ENCODE peak calls at places on chromosomes 3 and 15, in seven cellular contexts. C is NCI-H2029 treated with DMSO at 0.1 percent for 48 hours; U is endothelial cell; W is stimulated activated CD4-positive, alpha-beta T cell treated with anti-CD3 and anti-CD28 coated beads, Interleukin-15, amount 100 ng/mL, for 24 hours; E is neural crest cell; K is kidney; D is skeletal muscle cell. H is an unnamed sample.

GRCh38 chr3:21754839-21755238 is 3.8 kb upstream of the ZNF385D start:
- DNase-seq in E (no peak), W (no peak), D (no peak), U (no peak), K (no peak), C (no peak), H (no peak)

GRCh38 chr15:55434989-55435825 is 26.9 kb downstream of the PIERCE2 start:
- DNase-seq in K (no peak), C (no peak), W (no peak), E (no peak), D (peak), U (peak), H (no peak)

GRCh38 chr3:99702953-99703352 is 64.6 kb downstream of the COL8A1 start:
- DNase-seq in E (no peak), W (no peak), D (no peak), C (no peak), U (no peak), K (no peak), H (no peak)

GRCh38 chr3:166837535-166837934 is 542.6 kb downstream of the ZBBX start:
- DNase-seq in K (no peak), E (peak), C (peak), U (peak), W (no peak), D (no peak), H (peak)

GRCh38 chr3:143002083-143002712 is 828 bp downstream of the U2SURP start:
- DNase-seq in E (no peak), W (peak), C (peak), K (no peak), U (no peak), D (no peak), H (no peak)

GRCh38 chr3:119018690-119019463 is 15.8 kb downstream of the IGSF11 start:
- DNase-seq in D (no peak), W (no peak), U (no peak), E (no peak), K (no peak), C (no peak), H (no peak)

GRCh38 chr15:52727825-52728224 is 48.6 kb upstream of the ATOSA start:
- DNase-seq in W (no peak), U (no peak), C (no peak), D (no peak), K (no peak), E (no peak), H (no peak)

GRCh38 chr15:66151809-66152208 is 101.7 kb downstream of the MEGF11 start:
- DNase-seq in E (no peak), K (no peak), D (no peak), C (peak), U (no peak), W (no peak), H (peak)

GRCh38 chr15:84992157-84992940 is 10.7 kb downstream of the PDE8A start:
- DNase-seq in U (no peak), E (no peak), C (no peak), W (peak), K (no peak), D (no peak), H (no peak)

GRCh38 chr3:197748597-197749314 is 927 bp upstream of the FYTTD1 start:
- DNase-seq in D (no peak), E (no peak), K (no peak), C (no peak), U (no peak), W (no peak), H (no peak)

GRCh38 chr3:188296761-188297689 is 143.1 kb downstream of the LPP start:
- DNase-seq in D (peak), K (no peak), C (peak), U (no peak), W (no peak), E (no peak), H (no peak)

GRCh38 chr3:113966172-113966571 is 18.4 kb downstream of the ZDHHC23 start:
- DNase-seq in D (no peak), E (no peak), K (no peak), W (no peak), U (no peak), C (no peak), H (no peak)

GRCh38 chr3:115659861-115660260 is 36.6 kb downstream of the GAP43 start:
- DNase-seq in D (peak), C (no peak), E (no peak), K (no peak), W (no peak), U (no peak), H (no peak)

GRCh38 chr15:91530951-91531582 is 322.4 kb upstream of the SLCO3A1 start:
- DNase-seq in W (no peak), U (no peak), K (no peak), D (no peak), E (no peak), C (no peak), H (no peak)

GRCh38 chr15:91866971-91867372 is 13.5 kb downstream of the SLCO3A1 start:
- DNase-seq in D (no peak), E (no peak), K (peak), C (no peak), U (no peak), W (no peak), H (no peak)

GRCh38 chr3:53506763-53507145 is 12.3 kb downstream of the CACNA1D start:
- DNase-seq in K (no peak), D (no peak), C (no peak), U (no peak), E (no peak), W (no peak), H (no peak)

GRCh38 chr3:129822679-129823078 is 70.8 kb downstream of the TMCC1 start:
- DNase-seq in W (no peak), E (no peak), D (no peak), K (no peak), C (no peak), U (no peak), H (no peak)

GRCh38 chr15:60004846-60005351 is 788 bp downstream of the FOXB1 start:
- DNase-seq in D (no peak), C (no peak), W (peak), K (peak), E (no peak), U (peak), H (no peak)

GRCh38 chr15:39110746-39111145 is 470.1 kb upstream of the THBS1 start:
- DNase-seq in E (no peak), D (no peak), W (no peak), C (no peak), K (no peak), U (no peak), H (no peak)

GRCh38 chr15:55186331-55186730 is 10.4 kb downstream of the RSL24D1 start:
- DNase-seq in D (no peak), E (no peak), C (no peak), K (no peak), W (no peak), U (no peak), H (no peak)

GRCh38 chr3:37689645-37690356 is 171.9 kb upstream of the CTDSPL start:
- DNase-seq in C (peak), D (no peak), U (no peak), W (no peak), K (no peak), E (no peak), H (no peak)

GRCh38 chr3:57709559-57709958 is 16.7 kb upstream of the DENND6A start:
- DNase-seq in C (no peak), W (no peak), D (no peak), E (no peak), U (no peak), K (no peak), H (no peak)

GRCh38 chr15:66235866-66236265 is 17.7 kb downstream of the MEGF11 start:
- DNase-seq in E (no peak), D (no peak), W (no peak), U (no peak), K (no peak), C (no peak), H (no peak)